ENCODE peak calls at places on chromosomes 4 and X, in nine cellular contexts. One of them, this sample, is unnamed.

GRCh38 chrX:12301288-12301687 is 163.0 kb downstream of the FRMPD4 start:
- DNase-seq in mucosa of gallbladder: no peak
- DNase-seq in activated CD4-positive, alpha-beta T cell treated with anti-CD3 and anti-CD28 coated beads, Interleukin-2, amount 10 ng/mL, durations not matched to agents 7 days and 5 days: no peak
- DNase-seq in iPS-NIHi11: no peak
- DNase-seq in COR-L47: no peak
- DNase-seq in foreskin fibroblast: no peak
- DNase-seq in stimulated activated naive B cell treated with anti-CD40 and anti-IgM and Interleukin-4, amounts not matched to agents 10 μg/mL and 1 μg/mL and 100 μg/mL, for 72 hours: no peak
- DNase-seq in ureter: no peak
- DNase-seq in fibroblast of mammary gland: no peak
- DNase-seq in this sample: no peak

GRCh38 chr4:21768349-21769310 is 179.9 kb downstream of the KCNIP4 start:
- DNase-seq in mucosa of gallbladder: no peak
- DNase-seq in activated CD4-positive, alpha-beta T cell treated with anti-CD3 and anti-CD28 coated beads, Interleukin-2, amount 10 ng/mL, durations not matched to agents 7 days and 5 days: peak
- DNase-seq in iPS-NIHi11: peak
- DNase-seq in COR-L47: peak
- DNase-seq in foreskin fibroblast: peak
- DNase-seq in stimulated activated naive B cell treated with anti-CD40 and anti-IgM and Interleukin-4, amounts not matched to agents 10 μg/mL and 1 μg/mL and 100 μg/mL, for 72 hours: no peak
- DNase-seq in ureter: no peak
- DNase-seq in fibroblast of mammary gland: peak
- DNase-seq in this sample: peak

GRCh38 chr4:23828779-23829178 is 61.1 kb downstream of the PPARGC1A start:
- DNase-seq in mucosa of gallbladder: no peak
- DNase-seq in activated CD4-positive, alpha-beta T cell treated with anti-CD3 and anti-CD28 coated beads, Interleukin-2, amount 10 ng/mL, durations not matched to agents 7 days and 5 days: no peak
- DNase-seq in iPS-NIHi11: no peak
- DNase-seq in COR-L47: no peak
- DNase-seq in foreskin fibroblast: no peak
- DNase-seq in stimulated activated naive B cell treated with anti-CD40 and anti-IgM and Interleukin-4, amounts not matched to agents 10 μg/mL and 1 μg/mL and 100 μg/mL, for 72 hours: no peak
- DNase-seq in ureter: no peak
- DNase-seq in fibroblast of mammary gland: no peak
- DNase-seq in this sample: no peak

GRCh38 chrX:115259238-115259875 is 25.5 kb upstream of the LRCH2 start:
- DNase-seq in mucosa of gallbladder: no peak
- DNase-seq in activated CD4-positive, alpha-beta T cell treated with anti-CD3 and anti-CD28 coated beads, Interleukin-2, amount 10 ng/mL, durations not matched to agents 7 days and 5 days: no peak
- DNase-seq in iPS-NIHi11: no peak
- DNase-seq in COR-L47: no peak
- DNase-seq in foreskin fibroblast: no peak
- DNase-seq in stimulated activated naive B cell treated with anti-CD40 and anti-IgM and Interleukin-4, amounts not matched to agents 10 μg/mL and 1 μg/mL and 100 μg/mL, for 72 hours: no peak
- DNase-seq in ureter: no peak
- DNase-seq in fibroblast of mammary gland: no peak
- DNase-seq in this sample: no peak

GRCh38 chr4:18366762-18367358 is 345.3 kb upstream of the LCORL start:
- DNase-seq in mucosa of gallbladder: no peak
- DNase-seq in activated CD4-positive, alpha-beta T cell treated with anti-CD3 and anti-CD28 coated beads, Interleukin-2, amount 10 ng/mL, durations not matched to agents 7 days and 5 days: peak
- DNase-seq in iPS-NIHi11: no peak
- DNase-seq in COR-L47: peak
- DNase-seq in foreskin fibroblast: peak
- DNase-seq in stimulated activated naive B cell treated with anti-CD40 and anti-IgM and Interleukin-4, amounts not matched to agents 10 μg/mL and 1 μg/mL and 100 μg/mL, for 72 hours: no peak
- DNase-seq in ureter: no peak
- DNase-seq in fibroblast of mammary gland: peak
- DNase-seq in this sample: peak

GRCh38 chrX:73127700-73128241 is 48.5 kb upstream of the PABPC1L2A start:
- DNase-seq in mucosa of gallbladder: no peak
- DNase-seq in activated CD4-positive, alpha-beta T cell treated with anti-CD3 and anti-CD28 coated beads, Interleukin-2, amount 10 ng/mL, durations not matched to agents 7 days and 5 days: no peak
- DNase-seq in iPS-NIHi11: peak
- DNase-seq in COR-L47: no peak
- DNase-seq in foreskin fibroblast: no peak
- DNase-seq in stimulated activated naive B cell treated with anti-CD40 and anti-IgM and Interleukin-4, amounts not matched to agents 10 μg/mL and 1 μg/mL and 100 μg/mL, for 72 hours: no peak
- DNase-seq in ureter: no peak
- DNase-seq in fibroblast of mammary gland: no peak
- DNase-seq in this sample: peak

GRCh38 chrX:39787999-39788398 is 309.8 kb downstream of the BCOR start:
- DNase-seq in mucosa of gallbladder: no peak
- DNase-seq in activated CD4-positive, alpha-beta T cell treated with anti-CD3 and anti-CD28 coated beads, Interleukin-2, amount 10 ng/mL, durations not matched to agents 7 days and 5 days: no peak
- DNase-seq in iPS-NIHi11: no peak
- DNase-seq in COR-L47: no peak
- DNase-seq in foreskin fibroblast: no peak
- DNase-seq in stimulated activated naive B cell treated with anti-CD40 and anti-IgM and Interleukin-4, amounts not matched to agents 10 μg/mL and 1 μg/mL and 100 μg/mL, for 72 hours: no peak
- DNase-seq in ureter: no peak
- DNase-seq in fibroblast of mammary gland: no peak
- DNase-seq in this sample: no peak

GRCh38 chr4:115883862-115884261 is 770.4 kb upstream of the NDST4 start:
- DNase-seq in mucosa of gallbladder: no peak
- DNase-seq in activated CD4-positive, alpha-beta T cell treated with anti-CD3 and anti-CD28 coated beads, Interleukin-2, amount 10 ng/mL, durations not matched to agents 7 days and 5 days: no peak
- DNase-seq in iPS-NIHi11: no peak
- DNase-seq in COR-L47: no peak
- DNase-seq in foreskin fibroblast: no peak
- DNase-seq in stimulated activated naive B cell treated with anti-CD40 and anti-IgM and Interleukin-4, amounts not matched to agents 10 μg/mL and 1 μg/mL and 100 μg/mL, for 72 hours: no peak
- DNase-seq in ureter: no peak
- DNase-seq in fibroblast of mammary gland: no peak
- DNase-seq in this sample: no peak

GRCh38 chrX:133929836-133930464 is 55.4 kb downstream of the GPC3 start:
- DNase-seq in mucosa of gallbladder: no peak
- DNase-seq in activated CD4-positive, alpha-beta T cell treated with anti-CD3 and anti-CD28 coated beads, Interleukin-2, amount 10 ng/mL, durations not matched to agents 7 days and 5 days: no peak
- DNase-seq in iPS-NIHi11: no peak
- DNase-seq in COR-L47: no peak
- DNase-seq in foreskin fibroblast: no peak
- DNase-seq in stimulated activated naive B cell treated with anti-CD40 and anti-IgM and Interleukin-4, amounts not matched to agents 10 μg/mL and 1 μg/mL and 100 μg/mL, for 72 hours: no peak
- DNase-seq in ureter: no peak
- DNase-seq in fibroblast of mammary gland: no peak
- DNase-seq in this sample: no peak

GRCh38 chr4:41977709-41978108 is 3.8 kb upstream of the DCAF4L1 start:
- DNase-seq in mucosa of gallbladder: no peak
- DNase-seq in activated CD4-positive, alpha-beta T cell treated with anti-CD3 and anti-CD28 coated beads, Interleukin-2, amount 10 ng/mL, durations not matched to agents 7 days and 5 days: no peak
- DNase-seq in iPS-NIHi11: no peak
- DNase-seq in COR-L47: no peak
- DNase-seq in foreskin fibroblast: peak
- DNase-seq in stimulated activated naive B cell treated with anti-CD40 and anti-IgM and Interleukin-4, amounts not matched to agents 10 μg/mL and 1 μg/mL and 100 μg/mL, for 72 hours: no peak
- DNase-seq in ureter: no peak
- DNase-seq in fibroblast of mammary gland: peak
- DNase-seq in this sample: no peak

GRCh38 chr4:121096629-121097028 is 24.3 kb upstream of the NDNF start:
- DNase-seq in mucosa of gallbladder: no peak
- DNase-seq in activated CD4-positive, alpha-beta T cell treated with anti-CD3 and anti-CD28 coated beads, Interleukin-2, amount 10 ng/mL, durations not matched to agents 7 days and 5 days: no peak
- DNase-seq in iPS-NIHi11: no peak
- DNase-seq in COR-L47: peak
- DNase-seq in foreskin fibroblast: peak
- DNase-seq in stimulated activated naive B cell treated with anti-CD40 and anti-IgM and Interleukin-4, amounts not matched to agents 10 μg/mL and 1 μg/mL and 100 μg/mL, for 72 hours: no peak
- DNase-seq in ureter: no peak
- DNase-seq in fibroblast of mammary gland: peak
- DNase-seq in this sample: no peak

GRCh38 chr4:142226014-142226413 is 589.6 kb downstream of the IL15 start:
- DNase-seq in mucosa of gallbladder: no peak
- DNase-seq in activated CD4-positive, alpha-beta T cell treated with anti-CD3 and anti-CD28 coated beads, Interleukin-2, amount 10 ng/mL, durations not matched to agents 7 days and 5 days: no peak
- DNase-seq in iPS-NIHi11: no peak
- DNase-seq in COR-L47: no peak
- DNase-seq in foreskin fibroblast: no peak
- DNase-seq in stimulated activated naive B cell treated with anti-CD40 and anti-IgM and Interleukin-4, amounts not matched to agents 10 μg/mL and 1 μg/mL and 100 μg/mL, for 72 hours: no peak
- DNase-seq in ureter: no peak
- DNase-seq in fibroblast of mammary gland: no peak
- DNase-seq in this sample: no peak

GRCh38 chr4:169619518-169619957 is 840 bp upstream of the CLCN3 start:
- DNase-seq in mucosa of gallbladder: peak
- DNase-seq in activated CD4-positive, alpha-beta T cell treated with anti-CD3 and anti-CD28 coated beads, Interleukin-2, amount 10 ng/mL, durations not matched to agents 7 days and 5 days: peak
- DNase-seq in iPS-NIHi11: peak
- DNase-seq in COR-L47: peak
- DNase-seq in foreskin fibroblast: peak
- DNase-seq in stimulated activated naive B cell treated with anti-CD40 and anti-IgM and Interleukin-4, amounts not matched to agents 10 μg/mL and 1 μg/mL and 100 μg/mL, for 72 hours: peak
- DNase-seq in ureter: peak
- DNase-seq in fibroblast of mammary gland: peak
- DNase-seq in this sample: peak

GRCh38 chr4:181897935-181898334 is 345.3 kb upstream of the TENM3 start:
- DNase-seq in mucosa of gallbladder: no peak
- DNase-seq in activated CD4-positive, alpha-beta T cell treated with anti-CD3 and anti-CD28 coated beads, Interleukin-2, amount 10 ng/mL, durations not matched to agents 7 days and 5 days: no peak
- DNase-seq in iPS-NIHi11: no peak
- DNase-seq in COR-L47: no peak
- DNase-seq in foreskin fibroblast: no peak
- DNase-seq in stimulated activated naive B cell treated with anti-CD40 and anti-IgM and Interleukin-4, amounts not matched to agents 10 μg/mL and 1 μg/mL and 100 μg/mL, for 72 hours: no peak
- DNase-seq in ureter: no peak
- DNase-seq in fibroblast of mammary gland: peak
- DNase-seq in this sample: no peak

GRCh38 chr4:148268835-148269234 is 173.4 kb downstream of the NR3C2 start:
- DNase-seq in mucosa of gallbladder: no peak
- DNase-seq in activated CD4-positive, alpha-beta T cell treated with anti-CD3 and anti-CD28 coated beads, Interleukin-2, amount 10 ng/mL, durations not matched to agents 7 days and 5 days: no peak
- DNase-seq in iPS-NIHi11: no peak
- DNase-seq in COR-L47: no peak
- DNase-seq in foreskin fibroblast: no peak
- DNase-seq in stimulated activated naive B cell treated with anti-CD40 and anti-IgM and Interleukin-4, amounts not matched to agents 10 μg/mL and 1 μg/mL and 100 μg/mL, for 72 hours: no peak
- DNase-seq in ureter: no peak
- DNase-seq in fibroblast of mammary gland: no peak
- DNase-seq in this sample: no peak

GRCh38 chr4:158013858-158014257 is 159.0 kb downstream of the GASK1B start:
- DNase-seq in mucosa of gallbladder: no peak
- DNase-seq in activated CD4-positive, alpha-beta T cell treated with anti-CD3 and anti-CD28 coated beads, Interleukin-2, amount 10 ng/mL, durations not matched to agents 7 days and 5 days: no peak
- DNase-seq in iPS-NIHi11: no peak
- DNase-seq in COR-L47: no peak
- DNase-seq in foreskin fibroblast: no peak
- DNase-seq in stimulated activated naive B cell treated with anti-CD40 and anti-IgM and Interleukin-4, amounts not matched to agents 10 μg/mL and 1 μg/mL and 100 μg/mL, for 72 hours: no peak
- DNase-seq in ureter: no peak
- DNase-seq in fibroblast of mammary gland: peak
- DNase-seq in this sample: no peak

GRCh38 chrX:102517331-102517730 is 792 bp upstream of the TMSB15A start:
- DNase-seq in mucosa of gallbladder: no peak
- DNase-seq in activated CD4-positive, alpha-beta T cell treated with anti-CD3 and anti-CD28 coated beads, Interleukin-2, amount 10 ng/mL, durations not matched to agents 7 days and 5 days: no peak
- DNase-seq in iPS-NIHi11: no peak
- DNase-seq in COR-L47: peak
- DNase-seq in foreskin fibroblast: no peak
- DNase-seq in stimulated activated naive B cell treated with anti-CD40 and anti-IgM and Interleukin-4, amounts not matched to agents 10 μg/mL and 1 μg/mL and 100 μg/mL, for 72 hours: no peak
- DNase-seq in ureter: no peak
- DNase-seq in fibroblast of mammary gland: peak
- DNase-seq in this sample: peak

GRCh38 chr4:48620093-48620492 is 130.0 kb downstream of the ZAR1 start:
- DNase-seq in mucosa of gallbladder: no peak
- DNase-seq in activated CD4-positive, alpha-beta T cell treated with anti-CD3 and anti-CD28 coated beads, Interleukin-2, amount 10 ng/mL, durations not matched to agents 7 days and 5 days: no peak
- DNase-seq in iPS-NIHi11: no peak
- DNase-seq in COR-L47: no peak
- DNase-seq in foreskin fibroblast: no peak
- DNase-seq in stimulated activated naive B cell treated with anti-CD40 and anti-IgM and Interleukin-4, amounts not matched to agents 10 μg/mL and 1 μg/mL and 100 μg/mL, for 72 hours: no peak
- DNase-seq in ureter: no peak
- DNase-seq in fibroblast of mammary gland: no peak
- DNase-seq in this sample: no peak

GRCh38 chrX:151088221-151088620 is 88.2 kb upstream of the GPR50 start:
- DNase-seq in mucosa of gallbladder: no peak
- DNase-seq in activated CD4-positive, alpha-beta T cell treated with anti-CD3 and anti-CD28 coated beads, Interleukin-2, amount 10 ng/mL, durations not matched to agents 7 days and 5 days: no peak
- DNase-seq in iPS-NIHi11: no peak
- DNase-seq in COR-L47: no peak
- DNase-seq in foreskin fibroblast: no peak
- DNase-seq in stimulated activated naive B cell treated with anti-CD40 and anti-IgM and Interleukin-4, amounts not matched to agents 10 μg/mL and 1 μg/mL and 100 μg/mL, for 72 hours: no peak
- DNase-seq in ureter: no peak
- DNase-seq in fibroblast of mammary gland: no peak
- DNase-seq in this sample: no peak

GRCh38 chrX:129653181-129653984 is 1.4 kb downstream of the APLN start:
- DNase-seq in mucosa of gallbladder: no peak
- DNase-seq in activated CD4-positive, alpha-beta T cell treated with anti-CD3 and anti-CD28 coated beads, Interleukin-2, amount 10 ng/mL, durations not matched to agents 7 days and 5 days: no peak
- DNase-seq in iPS-NIHi11: no peak
- DNase-seq in COR-L47: no peak
- DNase-seq in foreskin fibroblast: no peak
- DNase-seq in stimulated activated naive B cell treated with anti-CD40 and anti-IgM and Interleukin-4, amounts not matched to agents 10 μg/mL and 1 μg/mL and 100 μg/mL, for 72 hours: no peak
- DNase-seq in ureter: no peak
- DNase-seq in fibroblast of mammary gland: no peak
- DNase-seq in this sample: no peak

GRCh38 chrX:148878371-148878770 is 378.0 kb downstream of the AFF2 start:
- DNase-seq in mucosa of gallbladder: no peak
- DNase-seq in activated CD4-positive, alpha-beta T cell treated with anti-CD3 and anti-CD28 coated beads, Interleukin-2, amount 10 ng/mL, durations not matched to agents 7 days and 5 days: no peak
- DNase-seq in iPS-NIHi11: no peak
- DNase-seq in COR-L47: no peak
- DNase-seq in foreskin fibroblast: no peak
- DNase-seq in stimulated activated naive B cell treated with anti-CD40 and anti-IgM and Interleukin-4, amounts not matched to agents 10 μg/mL and 1 μg/mL and 100 μg/mL, for 72 hours: no peak
- DNase-seq in ureter: no peak
- DNase-seq in fibroblast of mammary gland: peak
- DNase-seq in this sample: no peak

GRCh38 chr4:17577660-17578481 is 873 bp downstream of the LAP3 start:
- DNase-seq in mucosa of gallbladder: peak
- DNase-seq in activated CD4-positive, alpha-beta T cell treated with anti-CD3 and anti-CD28 coated beads, Interleukin-2, amount 10 ng/mL, durations not matched to agents 7 days and 5 days: peak
- DNase-seq in iPS-NIHi11: peak
- DNase-seq in COR-L47: peak
- DNase-seq in foreskin fibroblast: no peak
- DNase-seq in stimulated activated naive B cell treated with anti-CD40 and anti-IgM and Interleukin-4, amounts not matched to agents 10 μg/mL and 1 μg/mL and 100 μg/mL, for 72 hours: no peak
- DNase-seq in ureter: peak
- DNase-seq in fibroblast of mammary gland: peak
- DNase-seq in this sample: no peak

GRCh38 chrX:15814811-15815210 is 24.5 kb downstream of the ZRSR2 start:
- DNase-seq in mucosa of gallbladder: no peak
- DNase-seq in activated CD4-positive, alpha-beta T cell treated with anti-CD3 and anti-CD28 coated beads, Interleukin-2, amount 10 ng/mL, durations not matched to agents 7 days and 5 days: peak
- DNase-seq in iPS-NIHi11: no peak
- DNase-seq in COR-L47: no peak
- DNase-seq in foreskin fibroblast: no peak
- DNase-seq in stimulated activated naive B cell treated with anti-CD40 and anti-IgM and Interleukin-4, amounts not matched to agents 10 μg/mL and 1 μg/mL and 100 μg/mL, for 72 hours: no peak
- DNase-seq in ureter: no peak
- DNase-seq in fibroblast of mammary gland: no peak
- DNase-seq in this sample: no peak

GRCh38 chrX:111854778-111855490 is 21.0 kb upstream of the TRPC5OS start:
- DNase-seq in mucosa of gallbladder: peak
- DNase-seq in activated CD4-positive, alpha-beta T cell treated with anti-CD3 and anti-CD28 coated beads, Interleukin-2, amount 10 ng/mL, durations not matched to agents 7 days and 5 days: no peak
- DNase-seq in iPS-NIHi11: peak
- DNase-seq in COR-L47: no peak
- DNase-seq in foreskin fibroblast: no peak
- DNase-seq in stimulated activated naive B cell treated with anti-CD40 and anti-IgM and Interleukin-4, amounts not matched to agents 10 μg/mL and 1 μg/mL and 100 μg/mL, for 72 hours: no peak
- DNase-seq in ureter: no peak
- DNase-seq in fibroblast of mammary gland: peak
- DNase-seq in this sample: no peak

This sample was measured in NCI-H2227 treated with DMSO at 0.1 percent for 48 hours.